ENCODE peak calls at places on chromosomes 2 and 18, in six cellular contexts. G is lung, Q is transverse colon, F is Caco-2, K is GM06990, S is BJ. E is an unnamed sample.

GRCh38 chr2:143397886-143398614 is 268.8 kb downstream of the ARHGAP15 start:
- DNase-seq in G (no peak), Q (no peak), F (no peak), K (peak), S (peak), E (no peak)

GRCh38 chr2:223597071-223597470 is 5.1 kb downstream of the SCG2 start:
- DNase-seq in G (no peak), Q (no peak), F (no peak), K (no peak), S (no peak), E (no peak)

GRCh38 chr2:133489641-133490411 is 78.4 kb downstream of the NCKAP5 start:
- DNase-seq in G (peak), Q (no peak), F (no peak), K (no peak), S (no peak), E (no peak)

GRCh38 chr18:48718251-48718959 is 179.6 kb downstream of the CTIF start:
- DNase-seq in G (no peak), Q (no peak), F (no peak), K (no peak), S (no peak), E (no peak)

GRCh38 chr2:219871396-219871795 is 244.0 kb downstream of the SLC4A3 start:
- DNase-seq in G (no peak), Q (no peak), F (no peak), K (no peak), S (no peak), E (no peak)

GRCh38 chr2:183495589-183496267 is 371.5 kb downstream of the NUP35 start:
- DNase-seq in G (no peak), Q (no peak), F (no peak), K (peak), S (no peak), E (no peak)

GRCh38 chr2:174750923-174751441 is 13.3 kb downstream of the CHRNA1 start:
- DNase-seq in G (no peak), Q (no peak), F (no peak), K (peak), S (no peak), E (no peak)

GRCh38 chr2:148594216-148594615 is 50.3 kb upstream of the EPC2 start:
- DNase-seq in G (no peak), Q (no peak), F (no peak), K (no peak), S (no peak), E (no peak)

GRCh38 chr2:61707984-61708852 is 145.6 kb downstream of the FAM161A start:
- DNase-seq in G (no peak), Q (no peak), F (no peak), K (peak), S (no peak), E (no peak)

GRCh38 chr18:7021994-7022840 is 95.4 kb downstream of the LAMA1 start:
- DNase-seq in G (peak), Q (peak), F (peak), K (no peak), S (no peak), E (peak)

GRCh38 chr2:16246911-16247310 is 306.6 kb downstream of the MYCN start:
- DNase-seq in G (no peak), Q (no peak), F (no peak), K (no peak), S (no peak), E (no peak)

GRCh38 chr2:1538663-1539062 is 125.4 kb downstream of the TPO start:
- DNase-seq in G (no peak), Q (no peak), F (peak), K (no peak), S (no peak), E (peak)
- TF ChIP-seq CTCF in G (no peak), Q (no peak), F (peak), K (no peak), S (peak), E (peak)

GRCh38 chr18:21181763-21182162 is 60.3 kb upstream of the GREB1L start:
- DNase-seq in G (no peak), Q (no peak), F (no peak), K (no peak), S (no peak), E (no peak)

GRCh38 chr18:21177742-21178305 is 64.2 kb upstream of the GREB1L start:
- DNase-seq in G (no peak), Q (no peak), F (no peak), K (no peak), S (no peak), E (no peak)

GRCh38 chr18:21183670-21184069 is 58.4 kb upstream of the GREB1L start:
- DNase-seq in G (no peak), Q (no peak), F (peak), K (no peak), S (no peak), E (no peak)

GRCh38 chr18:21180588-21180987 is 61.4 kb upstream of the GREB1L start:
- DNase-seq in G (no peak), Q (no peak), F (no peak), K (no peak), S (no peak), E (no peak)

DNA sequence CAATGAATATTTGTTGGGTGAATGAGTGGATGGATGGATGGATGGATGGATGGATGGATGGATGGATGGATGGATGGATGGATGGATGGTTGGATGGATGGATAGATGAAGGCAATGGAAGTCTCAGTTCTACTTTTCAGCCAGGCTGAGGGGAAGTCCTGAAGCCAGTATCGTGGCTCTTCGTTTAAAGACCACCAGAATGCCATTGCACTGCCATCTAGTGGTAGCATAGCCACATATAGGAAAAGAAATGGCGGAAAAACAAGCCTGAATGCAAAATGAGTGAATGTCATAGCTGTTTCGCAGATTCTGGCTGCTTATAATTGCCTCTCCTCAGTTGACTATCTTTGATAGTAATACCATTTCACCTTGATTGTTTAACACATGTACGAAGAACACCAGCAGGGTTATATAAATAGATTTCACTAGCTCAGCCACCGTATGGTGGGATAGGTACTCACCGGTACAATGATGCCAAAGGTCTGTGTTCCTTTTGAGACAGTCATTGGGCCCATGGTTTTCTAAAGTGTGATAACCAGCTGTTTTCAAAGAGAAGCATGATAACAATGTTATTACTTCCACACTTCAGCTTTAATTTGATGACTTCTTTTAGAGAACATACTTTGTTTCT is 62.3 kb upstream of the GREB1L start:
- DNase-seq in G (peak), Q (peak), F (peak), K (peak), S (no peak), E (peak)
- TF ChIP-seq CTCF in G (peak), Q (peak), F (peak), K (peak), S (peak), E (peak)

GRCh38 chr18:37838086-37838485 is 272.5 kb upstream of the CELF4 start:
- DNase-seq in G (no peak), Q (no peak), F (no peak), K (no peak), S (no peak), E (no peak)

GRCh38 chr18:37836571-37836970 is 271.0 kb upstream of the CELF4 start:
- DNase-seq in G (no peak), Q (no peak), F (no peak), K (no peak), S (no peak), E (no peak)

GRCh38 chr18:37836071-37836470 is 270.5 kb upstream of the CELF4 start:
- DNase-seq in G (no peak), Q (no peak), F (no peak), K (no peak), S (no peak), E (no peak)
- TF ChIP-seq CTCF in G (no peak), Q (no peak), F (no peak), K (no peak), S (no peak), E (no peak)

DNA sequence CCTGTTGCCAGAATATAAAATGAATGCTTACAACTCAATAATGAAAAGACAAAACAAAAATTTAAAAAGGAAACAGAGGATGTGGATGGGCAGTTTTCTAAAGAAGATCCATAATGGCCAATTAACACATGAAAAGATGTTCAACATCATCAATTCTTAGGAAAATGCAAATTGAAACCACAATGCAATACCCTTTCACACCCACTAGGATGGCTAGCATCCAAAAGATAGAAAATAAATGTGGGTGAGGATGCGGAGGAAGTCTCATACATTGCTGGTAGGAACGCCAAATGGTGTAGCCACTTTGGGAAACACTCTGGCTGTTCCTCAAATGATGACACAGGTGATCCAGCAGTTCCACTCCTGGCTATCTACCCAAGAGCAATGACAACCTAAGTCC is 130.5 kb downstream of the TNS1 start:
- DNase-seq in G (no peak), Q (no peak), F (no peak), K (no peak), S (no peak), E (no peak)
- TF ChIP-seq CTCF in G (no peak), Q (no peak), F (no peak), K (no peak), S (no peak), E (peak)

E was measured in endothelial cell.